ENCODE peak calls at places on chromosome 12, in ten cellular contexts. One of them, this sample, is unnamed.

GRCh38 chr12:126874427-126875026 is 1392.4 kb upstream of the TMEM132C start:
- DNase-seq in tibial nerve: peak
- DNase-seq in neural progenitor cell: peak
- DNase-seq in RWPE1: peak
- DNase-seq in AG04450: no peak
- DNase-seq in ovary: peak
- DNase-seq in suprapubic skin: peak
- DNase-seq in K562: peak
- DNase-seq in fibroblast of lung: peak
- DNase-seq in WERI-Rb-1: peak
- DNase-seq in this sample: peak

GRCh38 chr12:77932216-77932615 is 101.5 kb downstream of the NAV3 start:
- DNase-seq in RWPE1: no peak
- DNase-seq in fibroblast of lung: no peak
- DNase-seq in tibial nerve: no peak
- DNase-seq in ovary: no peak
- DNase-seq in AG04450: no peak
- DNase-seq in K562: no peak
- DNase-seq in WERI-Rb-1: no peak
- DNase-seq in neural progenitor cell: no peak
- DNase-seq in suprapubic skin: no peak
- DNase-seq in this sample: no peak

GRCh38 chr12:24954261-24954660 is 5.4 kb upstream of the BCAT1 start:
- DNase-seq in neural progenitor cell: no peak
- DNase-seq in fibroblast of lung: no peak
- DNase-seq in RWPE1: no peak
- DNase-seq in K562: no peak
- DNase-seq in WERI-Rb-1: peak
- DNase-seq in tibial nerve: no peak
- DNase-seq in suprapubic skin: no peak
- DNase-seq in ovary: no peak
- DNase-seq in AG04450: no peak
- DNase-seq in this sample: no peak

GRCh38 chr12:81078469-81079196 is 754 bp downstream of the ACSS3 start:
- DNase-seq in ovary: peak
- DNase-seq in RWPE1: no peak
- DNase-seq in K562: no peak
- DNase-seq in AG04450: no peak
- DNase-seq in fibroblast of lung: peak
- DNase-seq in tibial nerve: no peak
- DNase-seq in WERI-Rb-1: no peak
- DNase-seq in suprapubic skin: no peak
- DNase-seq in neural progenitor cell: peak
- DNase-seq in this sample: no peak

GRCh38 chr12:131682511-131682895 is 28.4 kb upstream of the SFSWAP start:
- DNase-seq in ovary: no peak
- DNase-seq in WERI-Rb-1: no peak
- DNase-seq in fibroblast of lung: no peak
- DNase-seq in suprapubic skin: no peak
- DNase-seq in K562: no peak
- DNase-seq in RWPE1: no peak
- DNase-seq in AG04450: no peak
- DNase-seq in neural progenitor cell: no peak
- DNase-seq in tibial nerve: no peak
- DNase-seq in this sample: no peak

GRCh38 chr12:67344979-67345710 is 76.0 kb downstream of the CAND1 start:
- DNase-seq in AG04450: no peak
- DNase-seq in RWPE1: no peak
- DNase-seq in K562: no peak
- DNase-seq in fibroblast of lung: no peak
- DNase-seq in neural progenitor cell: no peak
- DNase-seq in tibial nerve: no peak
- DNase-seq in ovary: no peak
- DNase-seq in suprapubic skin: no peak
- DNase-seq in WERI-Rb-1: no peak
- DNase-seq in this sample: no peak

GRCh38 chr12:129002447-129002846 is 149.2 kb downstream of the GLT1D1 start:
- DNase-seq in fibroblast of lung: no peak
- DNase-seq in AG04450: no peak
- DNase-seq in WERI-Rb-1: no peak
- DNase-seq in ovary: no peak
- DNase-seq in suprapubic skin: no peak
- DNase-seq in neural progenitor cell: no peak
- DNase-seq in RWPE1: no peak
- DNase-seq in tibial nerve: no peak
- DNase-seq in K562: no peak
- DNase-seq in this sample: no peak

GRCh38 chr12:7113389-7113871 is 4.4 kb upstream of the C1RL start:
- DNase-seq in AG04450: no peak
- DNase-seq in ovary: peak
- DNase-seq in WERI-Rb-1: peak
- DNase-seq in tibial nerve: no peak
- DNase-seq in RWPE1: no peak
- DNase-seq in neural progenitor cell: peak
- DNase-seq in suprapubic skin: peak
- DNase-seq in K562: peak
- DNase-seq in fibroblast of lung: no peak
- DNase-seq in this sample: peak

GRCh38 chr12:57213763-57214397 is 2.7 kb upstream of the NXPH4 start:
- DNase-seq in suprapubic skin: no peak
- DNase-seq in neural progenitor cell: no peak
- DNase-seq in tibial nerve: no peak
- DNase-seq in ovary: no peak
- DNase-seq in K562: no peak
- DNase-seq in AG04450: no peak
- DNase-seq in RWPE1: no peak
- DNase-seq in fibroblast of lung: no peak
- DNase-seq in WERI-Rb-1: no peak
- DNase-seq in this sample: no peak

GRCh38 chr12:118359541-118359915 is 13.2 kb downstream of the TAOK3 start:
- DNase-seq in suprapubic skin: no peak
- DNase-seq in neural progenitor cell: no peak
- DNase-seq in fibroblast of lung: no peak
- DNase-seq in tibial nerve: no peak
- DNase-seq in K562: no peak
- DNase-seq in AG04450: no peak
- DNase-seq in WERI-Rb-1: no peak
- DNase-seq in ovary: no peak
- DNase-seq in RWPE1: no peak
- DNase-seq in this sample: no peak

GRCh38 chr12:120693848-120694247 is 6.9 kb downstream of the MLEC start:
- DNase-seq in K562: no peak
- DNase-seq in fibroblast of lung: no peak
- DNase-seq in ovary: no peak
- DNase-seq in WERI-Rb-1: no peak
- DNase-seq in tibial nerve: no peak
- DNase-seq in suprapubic skin: no peak
- DNase-seq in AG04450: no peak
- DNase-seq in RWPE1: no peak
- DNase-seq in neural progenitor cell: peak
- DNase-seq in this sample: no peak

GRCh38 chr12:115491851-115492250 is 785.6 kb downstream of the MED13L start:
- DNase-seq in ovary: no peak
- DNase-seq in AG04450: no peak
- DNase-seq in fibroblast of lung: no peak
- DNase-seq in tibial nerve: no peak
- DNase-seq in RWPE1: no peak
- DNase-seq in WERI-Rb-1: no peak
- DNase-seq in neural progenitor cell: no peak
- DNase-seq in K562: no peak
- DNase-seq in suprapubic skin: no peak
- DNase-seq in this sample: no peak

GRCh38 chr12:109310247-109311125 is 1.4 kb upstream of the FOXN4 start:
- DNase-seq in neural progenitor cell: peak
- DNase-seq in RWPE1: no peak
- DNase-seq in suprapubic skin: no peak
- DNase-seq in fibroblast of lung: no peak
- DNase-seq in K562: peak
- DNase-seq in AG04450: no peak
- DNase-seq in tibial nerve: no peak
- DNase-seq in WERI-Rb-1: peak
- DNase-seq in ovary: no peak
- DNase-seq in this sample: no peak

GRCh38 chr12:25861226-25861625 is 97.3 kb upstream of the RASSF8 start:
- DNase-seq in WERI-Rb-1: no peak
- DNase-seq in neural progenitor cell: no peak
- DNase-seq in K562: no peak
- DNase-seq in fibroblast of lung: no peak
- DNase-seq in tibial nerve: no peak
- DNase-seq in suprapubic skin: no peak
- DNase-seq in RWPE1: no peak
- DNase-seq in AG04450: no peak
- DNase-seq in ovary: no peak
- DNase-seq in this sample: no peak

GRCh38 chr12:122872815-122873361 is 23.0 kb downstream of the VPS37B start:
- DNase-seq in tibial nerve: no peak
- DNase-seq in K562: no peak
- DNase-seq in suprapubic skin: no peak
- DNase-seq in fibroblast of lung: no peak
- DNase-seq in AG04450: no peak
- DNase-seq in RWPE1: no peak
- DNase-seq in ovary: no peak
- DNase-seq in neural progenitor cell: no peak
- DNase-seq in WERI-Rb-1: no peak
- DNase-seq in this sample: no peak

GRCh38 chr12:122871851-122872785 is 23.8 kb downstream of the VPS37B start:
- DNase-seq in ovary: no peak
- DNase-seq in K562: no peak
- DNase-seq in neural progenitor cell: peak
- DNase-seq in fibroblast of lung: peak
- DNase-seq in AG04450: no peak
- DNase-seq in tibial nerve: no peak
- DNase-seq in RWPE1: peak
- DNase-seq in suprapubic skin: peak
- DNase-seq in WERI-Rb-1: peak
- DNase-seq in this sample: peak

GRCh38 chr12:122875590-122876220 is 20.2 kb downstream of the VPS37B start:
- DNase-seq in ovary: no peak
- DNase-seq in K562: no peak
- DNase-seq in AG04450: no peak
- DNase-seq in suprapubic skin: peak
- DNase-seq in fibroblast of lung: peak
- DNase-seq in WERI-Rb-1: no peak
- DNase-seq in RWPE1: no peak
- DNase-seq in neural progenitor cell: no peak
- DNase-seq in tibial nerve: no peak
- DNase-seq in this sample: no peak

GRCh38 chr12:122874081-122874480 is 21.8 kb downstream of the VPS37B start:
- DNase-seq in K562: no peak
- DNase-seq in WERI-Rb-1: no peak
- DNase-seq in fibroblast of lung: no peak
- DNase-seq in ovary: no peak
- DNase-seq in RWPE1: no peak
- DNase-seq in AG04450: no peak
- DNase-seq in neural progenitor cell: peak
- DNase-seq in tibial nerve: no peak
- DNase-seq in suprapubic skin: no peak
- DNase-seq in this sample: no peak

GRCh38 chr12:122873540-122873939 is 22.4 kb downstream of the VPS37B start:
- DNase-seq in AG04450: no peak
- DNase-seq in suprapubic skin: no peak
- DNase-seq in RWPE1: no peak
- DNase-seq in ovary: no peak
- DNase-seq in K562: no peak
- DNase-seq in tibial nerve: no peak
- DNase-seq in WERI-Rb-1: no peak
- DNase-seq in fibroblast of lung: no peak
- DNase-seq in neural progenitor cell: no peak
- DNase-seq in this sample: no peak
- H3K27ac ChIP-seq in AG04450: no peak
- H3K27ac ChIP-seq in suprapubic skin: peak
- H3K27ac ChIP-seq in RWPE1: peak
- H3K27ac ChIP-seq in ovary: no peak
- H3K27ac ChIP-seq in K562: no peak
- H3K27ac ChIP-seq in tibial nerve: peak
- H3K27ac ChIP-seq in WERI-Rb-1: no peak
- H3K27ac ChIP-seq in fibroblast of lung: no peak
- H3K27ac ChIP-seq in neural progenitor cell: no peak
- H3K27ac ChIP-seq in this sample: no peak

GRCh38 chr12:5332521-5332920 is 99.4 kb upstream of the NTF3 start:
- DNase-seq in suprapubic skin: no peak
- DNase-seq in K562: no peak
- DNase-seq in tibial nerve: no peak
- DNase-seq in ovary: no peak
- DNase-seq in fibroblast of lung: no peak
- DNase-seq in neural progenitor cell: no peak
- DNase-seq in AG04450: no peak
- DNase-seq in WERI-Rb-1: no peak
- DNase-seq in RWPE1: no peak
- DNase-seq in this sample: no peak
- H3K27ac ChIP-seq in suprapubic skin: no peak
- H3K27ac ChIP-seq in K562: no peak
- H3K27ac ChIP-seq in tibial nerve: no peak
- H3K27ac ChIP-seq in ovary: no peak
- H3K27ac ChIP-seq in fibroblast of lung: no peak
- H3K27ac ChIP-seq in neural progenitor cell: no peak
- H3K27ac ChIP-seq in AG04450: no peak
- H3K27ac ChIP-seq in WERI-Rb-1: peak
- H3K27ac ChIP-seq in RWPE1: no peak
- H3K27ac ChIP-seq in this sample: no peak

GRCh38 chr12:116650585-116650984 is 87.3 kb downstream of the SPRING1 start:
- DNase-seq in WERI-Rb-1: no peak
- DNase-seq in tibial nerve: no peak
- DNase-seq in AG04450: no peak
- DNase-seq in neural progenitor cell: no peak
- DNase-seq in K562: no peak
- DNase-seq in suprapubic skin: no peak
- DNase-seq in fibroblast of lung: no peak
- DNase-seq in ovary: no peak
- DNase-seq in RWPE1: no peak
- DNase-seq in this sample: no peak
- H3K27ac ChIP-seq in WERI-Rb-1: no peak
- H3K27ac ChIP-seq in tibial nerve: no peak
- H3K27ac ChIP-seq in AG04450: no peak
- H3K27ac ChIP-seq in neural progenitor cell: no peak
- H3K27ac ChIP-seq in K562: no peak
- H3K27ac ChIP-seq in suprapubic skin: no peak
- H3K27ac ChIP-seq in fibroblast of lung: no peak
- H3K27ac ChIP-seq in ovary: no peak
- H3K27ac ChIP-seq in RWPE1: no peak
- H3K27ac ChIP-seq in this sample: no peak

DNA sequence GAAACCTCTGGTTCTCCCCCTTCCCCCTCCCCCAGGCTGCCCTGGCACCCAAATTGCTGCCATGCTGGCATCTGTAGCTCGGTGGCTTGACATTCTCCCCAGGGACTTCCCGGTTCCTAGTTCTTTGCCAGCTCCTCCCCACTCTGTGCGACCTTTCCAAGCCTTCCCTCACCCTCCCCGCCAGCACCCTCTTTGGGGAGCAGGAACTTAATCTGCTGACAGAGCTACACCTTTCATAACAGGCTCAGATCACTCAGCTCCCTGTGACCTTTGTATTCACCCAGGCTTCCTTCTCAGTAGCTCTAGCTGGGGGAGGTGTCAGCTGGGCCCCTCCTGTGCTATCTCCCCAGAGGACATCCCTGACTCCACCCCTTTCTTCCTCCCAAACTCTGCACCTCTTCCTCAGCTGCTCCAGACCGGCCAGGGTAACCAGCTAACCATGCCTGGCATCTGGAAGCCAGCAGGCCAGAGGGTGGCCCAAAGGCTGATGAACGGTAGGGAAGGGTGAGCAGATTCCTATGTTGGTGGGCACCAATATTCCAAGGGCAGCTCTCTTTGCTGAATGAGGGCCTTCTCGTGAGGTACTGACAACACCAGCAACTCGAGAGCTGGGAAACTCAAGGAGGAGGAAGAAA is 1.8 kb upstream of the COX14 start:
- DNase-seq in RWPE1: no peak
- DNase-seq in ovary: no peak
- DNase-seq in neural progenitor cell: no peak
- DNase-seq in WERI-Rb-1: peak
- DNase-seq in suprapubic skin: no peak
- DNase-seq in tibial nerve: no peak
- DNase-seq in AG04450: no peak
- DNase-seq in fibroblast of lung: no peak
- DNase-seq in K562: peak
- DNase-seq in this sample: peak
- H3K27ac ChIP-seq in RWPE1: peak
- H3K27ac ChIP-seq in ovary: no peak
- H3K27ac ChIP-seq in neural progenitor cell: no peak
- H3K27ac ChIP-seq in WERI-Rb-1: no peak
- H3K27ac ChIP-seq in suprapubic skin: peak
- H3K27ac ChIP-seq in tibial nerve: peak
- H3K27ac ChIP-seq in AG04450: peak
- H3K27ac ChIP-seq in fibroblast of lung: no peak
- H3K27ac ChIP-seq in K562: peak
- H3K27ac ChIP-seq in this sample: peak